ENCODE peak calls at places on chromosomes 2 and 18, in nine cellular contexts. C is cardiac muscle cell, X is sciatic nerve, M is uterus, R is NCI-H146, I is body of pancreas, Q is KBM-7, Z is RPMI8226, V is T follicular helper cell. E is an unnamed sample.

GRCh38 chr18:59109375-59109774 is 30.3 kb upstream of the SEC11C start:
- DNase-seq in C (peak), X (no peak), M (no peak), R (no peak), I (no peak), Q (no peak), Z (no peak), V (no peak), E (no peak)

GRCh38 chr18:24408496-24408895 is 10.9 kb upstream of the OSBPL1A start:
- DNase-seq in C (no peak), X (no peak), M (no peak), R (no peak), I (no peak), Q (no peak), Z (no peak), V (no peak), E (no peak)

GRCh38 chr2:237816531-237816930 is 18.0 kb downstream of the RBM44 start:
- DNase-seq in C (no peak), X (no peak), M (no peak), R (no peak), I (no peak), Q (no peak), Z (no peak), V (no peak), E (no peak)

GRCh38 chr2:216803803-216804202 is 56.1 kb downstream of the TNP1 start:
- DNase-seq in C (no peak), X (no peak), M (no peak), R (no peak), I (no peak), Q (no peak), Z (no peak), V (no peak), E (no peak)

GRCh38 chr18:74652392-74652988 is 54.8 kb downstream of the ZNF407 start:
- DNase-seq in C (peak), X (no peak), M (no peak), R (peak), I (no peak), Q (peak), Z (peak), V (no peak), E (peak)

GRCh38 chr18:48800877-48801727 is 149.7 kb downstream of the SMAD7 start:
- DNase-seq in C (no peak), X (peak), M (peak), R (no peak), I (peak), Q (no peak), Z (no peak), V (no peak), E (no peak)

GRCh38 chr2:112031473-112031872 is 23.6 kb upstream of the TMEM87B start:
- DNase-seq in C (peak), X (no peak), M (peak), R (no peak), I (no peak), Q (no peak), Z (peak), V (no peak), E (no peak)

GRCh38 chr2:1060987-1061386 is 110.3 kb downstream of the SNTG2 start:
- DNase-seq in C (no peak), X (no peak), M (no peak), R (no peak), I (no peak), Q (no peak), Z (no peak), V (no peak), E (no peak)

GRCh38 chr2:184628051-184628450 is 29.7 kb downstream of the ZNF804A start:
- DNase-seq in C (peak), X (no peak), M (no peak), R (no peak), I (no peak), Q (peak), Z (no peak), V (no peak), E (no peak)

GRCh38 chr2:152542995-152543481 is 174.2 kb downstream of the PRPF40A start:
- DNase-seq in C (peak), X (no peak), M (no peak), R (no peak), I (peak), Q (no peak), Z (no peak), V (no peak), E (no peak)

GRCh38 chr2:25041307-25041927 is 459 bp upstream of the EFR3B start:
- DNase-seq in C (peak), X (peak), M (peak), R (peak), I (peak), Q (peak), Z (peak), V (peak), E (peak)

GRCh38 chr2:99637157-99637697 is 147.4 kb upstream of the REV1 start:
- DNase-seq in C (no peak), X (no peak), M (no peak), R (no peak), I (no peak), Q (no peak), Z (no peak), V (no peak), E (no peak)

GRCh38 chr2:240895656-240896388 is at the start of gene MAB21L4:
- DNase-seq in C (no peak), X (no peak), M (no peak), R (peak), I (no peak), Q (no peak), Z (no peak), V (no peak), E (no peak)

GRCh38 chr2:239676716-239677454 is 276.1 kb upstream of the HDAC4 start:
- DNase-seq in C (no peak), X (peak), M (no peak), R (no peak), I (no peak), Q (no peak), Z (no peak), V (no peak), E (no peak)

GRCh38 chr2:201806442-201806841 is at the start of gene CDK15:
- DNase-seq in C (peak), X (peak), M (peak), R (no peak), I (no peak), Q (no peak), Z (no peak), V (no peak), E (no peak)

GRCh38 chr2:47309472-47309951 is 93.4 kb upstream of the MSH2 start:
- DNase-seq in C (no peak), X (no peak), M (no peak), R (no peak), I (no peak), Q (no peak), Z (peak), V (no peak), E (no peak)

GRCh38 chr2:15797231-15797945 is 143.0 kb upstream of the MYCN start:
- DNase-seq in C (no peak), X (no peak), M (no peak), R (no peak), I (no peak), Q (no peak), Z (no peak), V (no peak), E (peak)

GRCh38 chr18:63138469-63139340 is 180.9 kb downstream of the BCL2 start:
- DNase-seq in C (no peak), X (no peak), M (no peak), R (no peak), I (no peak), Q (peak), Z (peak), V (no peak), E (no peak)

GRCh38 chr2:63741884-63742583 is 99.7 kb upstream of the UGP2 start:
- DNase-seq in C (peak), X (no peak), M (no peak), R (no peak), I (no peak), Q (no peak), Z (no peak), V (no peak), E (no peak)

GRCh38 chr2:98810588-98810928 is 79.6 kb upstream of the MGAT4A start:
- DNase-seq in C (no peak), X (no peak), M (no peak), R (no peak), I (no peak), Q (no peak), Z (no peak), V (no peak), E (no peak)

GRCh38 chr2:176151199-176152099 is at the start of gene HOXD4:
- DNase-seq in C (no peak), X (no peak), M (no peak), R (no peak), I (no peak), Q (no peak), Z (no peak), V (no peak), E (no peak)

GRCh38 chr2:215137741-215138340 is 585 bp downstream of the ABCA12 start:
- DNase-seq in C (peak), X (no peak), M (no peak), R (peak), I (no peak), Q (no peak), Z (no peak), V (no peak), E (no peak)

GRCh38 chr2:179266271-179266670 is 1.6 kb upstream of the SESTD1 start:
- DNase-seq in C (peak), X (no peak), M (no peak), R (no peak), I (no peak), Q (no peak), Z (no peak), V (no peak), E (no peak)

GRCh38 chr2:175111200-175111657 is 56.8 kb downstream of the ATF2 start:
- DNase-seq in C (peak), X (no peak), M (no peak), R (peak), I (no peak), Q (peak), Z (peak), V (no peak), E (peak)

GRCh38 chr2:38443021-38443541 is 66.0 kb upstream of the ATL2 start:
- DNase-seq in C (peak), X (no peak), M (peak), R (no peak), I (peak), Q (no peak), Z (no peak), V (no peak), E (no peak)

GRCh38 chr18:47149457-47150028 is 757 bp downstream of the HDHD2 start:
- DNase-seq in C (peak), X (no peak), M (no peak), R (peak), I (no peak), Q (no peak), Z (no peak), V (no peak), E (no peak)

GRCh38 chr2:74391209-74391579 is 11.1 kb upstream of the DCTN1 start:
- DNase-seq in C (peak), X (no peak), M (no peak), R (peak), I (no peak), Q (no peak), Z (peak), V (no peak), E (no peak)